ENCODE peak calls at places on chromosomes 2 and 18, in four cellular contexts. One of them, this sample, is unnamed. For H3K4me1, the result is how much of the 10 kb centered on the place peaks cover.

GRCh38 chr18:57784034-57784815 is 18.9 kb downstream of the ATP8B1 start:
- DNase-seq in tibial artery: no peak
- DNase-seq in suprapubic skin: no peak
- DNase-seq in kidney: peak
- DNase-seq in this sample: no peak

GRCh38 chr2:199144036-199144435 is 313.7 kb downstream of the SATB2 start:
- DNase-seq in suprapubic skin: no peak
- DNase-seq in kidney: no peak
- DNase-seq in tibial artery: no peak
- DNase-seq in this sample: no peak

GRCh38 chr2:181066333-181066732 is 85.9 kb downstream of the UBE2E3 start:
- DNase-seq in kidney: no peak
- DNase-seq in tibial artery: no peak
- DNase-seq in suprapubic skin: no peak
- DNase-seq in this sample: no peak

GRCh38 chr2:183383854-183384253 is 259.6 kb downstream of the NUP35 start:
- DNase-seq in kidney: no peak
- DNase-seq in suprapubic skin: no peak
- DNase-seq in tibial artery: no peak
- DNase-seq in this sample: no peak

GRCh38 chr2:173087214-173087581 is 11.6 kb downstream of the MAP3K20 start:
- DNase-seq in suprapubic skin: no peak
- DNase-seq in tibial artery: no peak
- DNase-seq in kidney: no peak
- DNase-seq in this sample: no peak

GRCh38 chr18:61901334-61901986 is 8.7 kb upstream of the RNF152 start:
- DNase-seq in suprapubic skin: peak
- DNase-seq in tibial artery: no peak
- DNase-seq in kidney: no peak
- DNase-seq in this sample: no peak

GRCh38 chr2:151562398-151562797 is 152.7 kb downstream of the RIF1 start:
- DNase-seq in tibial artery: no peak
- DNase-seq in kidney: no peak
- DNase-seq in suprapubic skin: no peak
- DNase-seq in this sample: no peak

GRCh38 chr18:43661570-43661969 is 384.3 kb upstream of the SYT4 start:
- DNase-seq in tibial artery: no peak
- DNase-seq in suprapubic skin: no peak
- DNase-seq in kidney: no peak
- DNase-seq in this sample: no peak

GRCh38 chr2:48601349-48601748 is 16.3 kb upstream of the GTF2A1L start:
- DNase-seq in suprapubic skin: no peak
- DNase-seq in kidney: no peak
- DNase-seq in tibial artery: no peak
- DNase-seq in this sample: peak

GRCh38 chr18:23822590-23823385 is 133.5 kb downstream of the LAMA3 start:
- DNase-seq in kidney: no peak
- DNase-seq in suprapubic skin: no peak
- DNase-seq in tibial artery: no peak
- DNase-seq in this sample: no peak

GRCh38 chr2:171036532-171036931 is 107.5 kb downstream of the GORASP2 start:
- DNase-seq in tibial artery: no peak
- DNase-seq in suprapubic skin: no peak
- DNase-seq in kidney: no peak
- DNase-seq in this sample: no peak
- H3K4me3 ChIP-seq in tibial artery: no peak
- H3K4me3 ChIP-seq in suprapubic skin: no peak
- H3K4me3 ChIP-seq in kidney: no peak
- H3K4me3 ChIP-seq in this sample: no peak

GRCh38 chr2:127076924-127077323 is 30.0 kb downstream of the BIN1 start:
- DNase-seq in suprapubic skin: no peak
- DNase-seq in kidney: no peak
- DNase-seq in tibial artery: no peak
- DNase-seq in this sample: no peak
- H3K4me1 ChIP-seq in suprapubic skin: under half
- H3K4me1 ChIP-seq in kidney: under half
- H3K4me1 ChIP-seq in tibial artery: under half
- H3K4me1 ChIP-seq in this sample: under half

DNA sequence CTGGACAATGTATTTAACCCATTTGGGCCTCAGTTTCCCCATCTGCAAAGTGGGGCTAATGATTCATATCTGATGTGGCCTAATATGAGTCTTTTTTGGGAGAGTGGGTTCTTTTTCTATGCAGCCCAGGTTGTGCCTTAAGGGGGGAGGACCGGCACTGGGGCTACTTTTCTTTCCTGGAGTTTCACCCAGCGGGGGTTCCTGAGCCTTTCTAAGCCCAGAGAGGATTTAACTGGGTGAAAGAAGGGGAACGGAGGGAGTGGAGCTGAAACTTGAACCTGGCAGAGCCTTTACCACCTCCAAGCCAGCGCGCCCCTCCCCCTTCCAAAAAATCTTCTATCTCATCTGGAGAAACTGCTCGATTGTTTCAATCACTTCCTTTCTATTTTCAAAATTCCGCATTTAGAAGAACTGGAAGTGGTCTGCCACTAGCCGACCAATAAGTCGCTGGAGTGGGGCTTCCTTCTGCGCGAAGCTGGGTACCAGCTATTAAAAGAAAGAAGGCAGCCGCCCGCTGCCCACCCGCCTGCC is 205.0 kb upstream of the SMAD2 start:
- DNase-seq in suprapubic skin: no peak
- DNase-seq in tibial artery: no peak
- DNase-seq in kidney: no peak
- DNase-seq in this sample: no peak
- H3K4me3 ChIP-seq in suprapubic skin: peak
- H3K4me3 ChIP-seq in tibial artery: peak
- H3K4me3 ChIP-seq in kidney: no peak
- H3K4me3 ChIP-seq in this sample: peak

GRCh38 chr2:134262666-134263065 is 8.8 kb downstream of the MGAT5 start:
- DNase-seq in tibial artery: no peak
- DNase-seq in kidney: no peak
- DNase-seq in suprapubic skin: no peak
- DNase-seq in this sample: no peak
- H3K4me1 ChIP-seq in tibial artery: under half
- H3K4me1 ChIP-seq in kidney: under half
- H3K4me1 ChIP-seq in suprapubic skin: under half
- H3K4me1 ChIP-seq in this sample: half or more

GRCh38 chr2:119158563-119159347 is at the start of gene C1QL2:
- DNase-seq in suprapubic skin: no peak
- DNase-seq in tibial artery: no peak
- DNase-seq in kidney: no peak
- DNase-seq in this sample: no peak
- H3K4me3 ChIP-seq in suprapubic skin: peak
- H3K4me3 ChIP-seq in tibial artery: no peak
- H3K4me3 ChIP-seq in kidney: no peak
- H3K4me3 ChIP-seq in this sample: no peak

GRCh38 chr2:160367887-160368286 is 125.7 kb downstream of the RBMS1 start:
- DNase-seq in suprapubic skin: no peak
- DNase-seq in tibial artery: no peak
- DNase-seq in kidney: no peak
- DNase-seq in this sample: no peak

GRCh38 chr2:160372585-160372984 is 121.0 kb downstream of the RBMS1 start:
- DNase-seq in kidney: no peak
- DNase-seq in suprapubic skin: no peak
- DNase-seq in tibial artery: no peak
- DNase-seq in this sample: no peak

GRCh38 chr2:160371251-160372009 is 122.2 kb downstream of the RBMS1 start:
- DNase-seq in kidney: no peak
- DNase-seq in suprapubic skin: no peak
- DNase-seq in tibial artery: no peak
- DNase-seq in this sample: peak

GRCh38 chr2:160372010-160372356 is 121.6 kb downstream of the RBMS1 start:
- DNase-seq in tibial artery: no peak
- DNase-seq in kidney: no peak
- DNase-seq in suprapubic skin: no peak
- DNase-seq in this sample: no peak

GRCh38 chr2:160368988-160369935 is 124.3 kb downstream of the RBMS1 start:
- DNase-seq in kidney: no peak
- DNase-seq in suprapubic skin: no peak
- DNase-seq in tibial artery: no peak
- DNase-seq in this sample: no peak
- H3K4me1 ChIP-seq in kidney: under half
- H3K4me1 ChIP-seq in suprapubic skin: half or more
- H3K4me1 ChIP-seq in tibial artery: under half
- H3K4me1 ChIP-seq in this sample: half or more

GRCh38 chr2:99861376-99861760 is 281.0 kb downstream of the AFF3 start:
- DNase-seq in kidney: no peak
- DNase-seq in tibial artery: no peak
- DNase-seq in suprapubic skin: no peak
- DNase-seq in this sample: no peak
- H3K4me3 ChIP-seq in kidney: no peak
- H3K4me3 ChIP-seq in tibial artery: no peak
- H3K4me3 ChIP-seq in suprapubic skin: no peak
- H3K4me3 ChIP-seq in this sample: no peak

This sample was measured in heart right ventricle.